ENCODE peak calls at places on chromosomes 13 and 19, in seven cellular contexts. C is spleen; M is psoas muscle; N is aorta; Z is CD4-positive, CD25-positive, alpha-beta regulatory T cell; I is effector memory CD4-positive, alpha-beta T cell; L is GM23338. X is an unnamed sample.
A peak's percentile ranks its signal among the peaks of the same experiment; 100 is the strongest.

GRCh38 chr19:35354898-35355297 is 3.4 kb upstream of the FFAR3 start:
- DNase-seq in C (peak; percentile 54), M (no peak), N (no peak), Z (no peak), I (no peak), L (no peak), X (no peak)

GRCh38 chr13:82627183-82627582 is 1255.1 kb downstream of the SLITRK1 start:
- DNase-seq in C (no peak), M (no peak), N (no peak), Z (no peak), I (no peak), L (no peak), X (no peak)

GRCh38 chr19:40445945-40446784 is 2.0 kb upstream of the SERTAD3 start:
- DNase-seq in C (no peak), M (no peak), N (no peak), Z (no peak), I (no peak), L (peak; percentile 81), X (no peak)

GRCh38 chr13:36151591-36151990 is 20.4 kb upstream of the DCLK1 start:
- DNase-seq in C (no peak), M (no peak), N (no peak), Z (no peak), I (no peak), L (no peak), X (no peak)

GRCh38 chr19:49809155-49809986 is 3.7 kb downstream of the FUZ start:
- DNase-seq in C (peak; percentile 92), M (peak; percentile 72), N (peak; percentile 82), Z (peak; percentile 59), I (peak; percentile 32), L (peak; percentile 66), X (peak; percentile 90)

GRCh38 chr13:68304287-68304893 is 1074.3 kb upstream of the PCDH9 start:
- DNase-seq in C (no peak), M (no peak), N (no peak), Z (no peak), I (no peak), L (peak; percentile 54), X (no peak)

GRCh38 chr19:19366691-19367396 is 38.6 kb upstream of the GATAD2A start:
- DNase-seq in C (peak; percentile 93), M (peak; percentile 69), N (peak; percentile 75), Z (peak; percentile 91), I (peak; percentile 57), L (peak; percentile 90), X (peak; percentile 73)

GRCh38 chr13:100520936-100521765 is 67.4 kb downstream of the GGACT start:
- DNase-seq in C (no peak), M (no peak), N (no peak), Z (no peak), I (no peak), L (peak; percentile 77), X (no peak)

GRCh38 chr19:41708481-41708880 is at the start of gene CEACAM5:
- DNase-seq in C (peak; percentile 51), M (no peak), N (no peak), Z (no peak), I (no peak), L (no peak), X (peak; percentile 13)

GRCh38 chr19:31639306-31639705 is 290.1 kb upstream of the TSHZ3 start:
- DNase-seq in C (no peak), M (no peak), N (no peak), Z (no peak), I (no peak), L (no peak), X (no peak)

GRCh38 chr13:91922969-91923592 is 524.7 kb downstream of the GPC5 start:
- DNase-seq in C (no peak), M (no peak), N (no peak), Z (no peak), I (no peak), L (peak; percentile 72), X (no peak)

GRCh38 chr19:11624064-11624463 is 26.8 kb downstream of the ZNF627 start:
- DNase-seq in C (no peak), M (no peak), N (no peak), Z (no peak), I (no peak), L (no peak), X (no peak)

GRCh38 chr19:38538386-38538785 is 79.4 kb downstream of the MAP4K1 start:
- DNase-seq in C (no peak), M (no peak), N (no peak), Z (no peak), I (no peak), L (no peak), X (no peak)

GRCh38 chr13:52156724-52157251 is 2.6 kb downstream of the NEK3 start:
- DNase-seq in C (no peak), M (no peak), N (no peak), Z (no peak), I (no peak), L (peak; percentile 3), X (no peak)

GRCh38 chr13:110640591-110641029 is 25.3 kb downstream of the NAXD start:
- DNase-seq in C (peak; percentile 68), M (no peak), N (no peak), Z (no peak), I (no peak), L (no peak), X (no peak)

GRCh38 chr13:110418944-110419343 is 111.9 kb downstream of the COL4A2 start:
- DNase-seq in C (no peak), M (no peak), N (peak; percentile 44), Z (no peak), I (no peak), L (no peak), X (no peak)

GRCh38 chr19:35645680-35646511 is 2.2 kb upstream of the COX6B1 start:
- DNase-seq in C (no peak), M (no peak), N (no peak), Z (no peak), I (no peak), L (peak; percentile 29), X (no peak)

GRCh38 chr19:35307990-35308389 is 16.0 kb downstream of the MAG start:
- DNase-seq in C (no peak), M (no peak), N (no peak), Z (no peak), I (no peak), L (no peak), X (no peak)

GRCh38 chr19:677601-678380 is 1.6 kb downstream of the FSTL3 start:
- DNase-seq in C (no peak), M (peak; percentile 25), N (no peak), Z (no peak), I (no peak), L (no peak), X (no peak)

GRCh38 chr19:1848399-1849131 is at the start of gene REXO1:
- DNase-seq in C (peak; percentile 97), M (peak; percentile 96), N (peak; percentile 95), Z (peak; percentile 97), I (peak; percentile 97), L (peak; percentile 97), X (peak; percentile 98)

GRCh38 chr13:107361666-107362065 is 793.7 kb upstream of the ARGLU1 start:
- DNase-seq in C (no peak), M (no peak), N (no peak), Z (no peak), I (no peak), L (no peak), X (no peak)

GRCh38 chr19:54133957-54134590 is 3.5 kb upstream of the CNOT3 start:
- DNase-seq in C (no peak), M (no peak), N (no peak), Z (no peak), I (no peak), L (peak; percentile 69), X (no peak)

GRCh38 chr13:46593403-46593802 is 40.4 kb downstream of the LRCH1 start:
- DNase-seq in C (no peak), M (no peak), N (no peak), Z (peak; percentile 85), I (peak; percentile 9), L (no peak), X (no peak)

GRCh38 chr19:4501691-4502090 is 16.6 kb downstream of the PLIN4 start:
- DNase-seq in C (no peak), M (no peak), N (no peak), Z (no peak), I (no peak), L (no peak), X (no peak)
- H3K36me3 ChIP-seq in C (peaks cover 80% of the 10 kb centered on the region), M (no peaks in the 10 kb centered on the region), N (no peaks in the 10 kb centered on the region), Z (peaks cover 22% of the 10 kb centered on the region), I (peaks cover 23% of the 10 kb centered on the region), L (peaks cover 5% of the 10 kb centered on the region), X (no peaks in the 10 kb centered on the region)

DNA sequence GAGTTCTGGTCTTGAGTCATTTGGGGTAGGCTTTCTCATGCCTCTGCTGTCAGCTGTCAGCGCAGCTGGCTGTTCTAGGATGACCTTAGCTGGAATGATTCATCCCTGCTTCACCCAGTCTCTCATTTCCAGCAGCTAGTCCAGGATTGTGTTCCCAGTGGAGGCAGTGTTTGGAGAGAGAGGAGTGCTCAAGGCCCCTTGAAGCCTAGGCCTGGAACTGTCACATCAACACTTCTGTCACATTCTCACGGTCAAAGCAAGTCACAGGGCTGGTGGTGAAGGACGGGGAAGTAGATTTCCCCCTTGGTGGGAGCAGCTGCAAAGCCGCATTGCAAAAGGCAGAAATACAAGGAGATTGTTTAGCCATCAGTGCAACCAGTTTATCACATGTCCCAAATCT is 15.2 kb downstream of the TPT1 start:
- DNase-seq in C (no peak), M (peak; percentile 62), N (peak; percentile 67), Z (no peak), I (no peak), L (no peak), X (peak; percentile 81)
- H3K36me3 ChIP-seq in C (no peaks in the 10 kb centered on the region), M (no peaks in the 10 kb centered on the region), N (no peaks in the 10 kb centered on the region), Z (no peaks in the 10 kb centered on the region), I (no peaks in the 10 kb centered on the region), L (no peaks in the 10 kb centered on the region), X (no peaks in the 10 kb centered on the region)

GRCh38 chr13:32676242-32676641 is 90.0 kb downstream of the PDS5B start:
- DNase-seq in C (no peak), M (no peak), N (no peak), Z (no peak), I (no peak), L (no peak), X (no peak)

GRCh38 chr13:32669030-32669646 is 82.9 kb downstream of the PDS5B start:
- DNase-seq in C (no peak), M (no peak), N (no peak), Z (peak; percentile 73), I (no peak), L (peak; percentile 84), X (no peak)

GRCh38 chr13:32674503-32674902 is 88.3 kb downstream of the PDS5B start:
- DNase-seq in C (no peak), M (no peak), N (no peak), Z (no peak), I (no peak), L (no peak), X (no peak)
- H3K36me3 ChIP-seq in C (peaks cover 10% of the 10 kb centered on the region), M (no peaks in the 10 kb centered on the region), N (no peaks in the 10 kb centered on the region), Z (peaks cover 11% of the 10 kb centered on the region), I (peaks cover 10% of the 10 kb centered on the region), L (peaks cover 7% of the 10 kb centered on the region), X (no peaks in the 10 kb centered on the region)

DNA sequence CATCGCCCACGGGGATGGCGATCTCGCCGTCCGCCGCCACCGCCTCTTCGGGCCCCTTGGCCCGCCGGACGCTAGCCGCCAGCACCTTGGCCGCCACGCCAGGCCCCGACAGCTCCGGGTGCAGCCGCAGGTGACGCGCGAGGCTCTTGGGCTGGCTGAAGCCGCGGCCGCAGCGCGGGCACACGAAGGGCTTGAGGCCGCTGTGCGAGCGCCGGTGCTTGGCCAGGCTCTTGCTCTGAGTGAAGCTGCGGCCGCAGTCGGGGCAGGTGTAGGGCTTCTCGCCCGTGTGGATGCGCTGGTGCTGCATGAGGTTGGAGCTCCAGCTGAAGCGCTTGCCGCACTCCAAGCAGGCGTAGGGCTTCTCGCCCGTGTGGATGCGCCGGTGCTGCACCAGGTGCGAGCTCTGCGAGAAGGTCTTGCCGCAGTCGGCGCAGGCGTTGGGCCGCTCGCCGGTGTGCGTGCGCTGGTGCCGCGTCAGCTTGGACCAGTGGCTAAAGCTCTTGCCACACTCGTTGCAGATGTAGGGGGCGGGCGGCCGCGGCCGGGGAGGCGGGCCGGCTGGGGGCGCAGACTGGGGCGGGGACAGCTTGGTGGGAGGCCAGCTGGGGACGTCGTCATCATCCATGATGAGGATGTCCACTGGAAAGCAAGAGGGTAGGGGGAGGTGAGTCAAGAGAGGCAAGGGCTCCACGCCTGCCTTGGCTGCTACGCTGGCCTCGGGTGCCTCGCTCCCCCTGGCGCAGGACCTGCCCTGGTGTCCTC is 32.5 kb downstream of the ZNF787 start:
- DNase-seq in C (peak; percentile 72), M (no peak), N (no peak), Z (no peak), I (no peak), L (no peak), X (no peak)
- H3K36me3 ChIP-seq in C (peaks cover 46% of the 10 kb centered on the region), M (no peaks in the 10 kb centered on the region), N (no peaks in the 10 kb centered on the region), Z (peaks cover 16% of the 10 kb centered on the region), I (peaks cover 18% of the 10 kb centered on the region), L (no peaks in the 10 kb centered on the region), X (no peaks in the 10 kb centered on the region)

X was measured in pancreas.